ENCODE peak calls at places on chromosome 9, in six cellular contexts. M, H, Y, Z, K and P are unnamed samples.

GRCh38 chr9:109857337-109857736 is 77.3 kb downstream of the PALM2AKAP2 start:
- DNase-seq in K (no peak), Y (no peak), H (no peak), M (no peak), Z (no peak), P (no peak)

GRCh38 chr9:14526504-14526903 is 166.7 kb downstream of the ZDHHC21 start:
- DNase-seq in M (no peak), Z (no peak), Y (no peak), K (no peak), H (no peak), P (no peak)

GRCh38 chr9:121863931-121864330 is 212.5 kb downstream of the DAB2IP start:
- DNase-seq in M (no peak), Y (no peak), Z (no peak), H (no peak), K (no peak), P (no peak)

GRCh38 chr9:89021154-89021803 is 30.0 kb downstream of the S1PR3 start:
- DNase-seq in Y (peak; percentile 87), M (peak; percentile 88), H (no peak), Z (peak; percentile 51), K (peak; percentile 84), P (peak; percentile 77)

GRCh38 chr9:95023217-95024003 is 294.1 kb downstream of the FANCC start:
- DNase-seq in Y (peak; percentile 87), K (no peak), Z (no peak), M (peak; percentile 94), H (no peak), P (no peak)

GRCh38 chr9:34744295-34745221 is 34.6 kb upstream of the CCL21 start:
- DNase-seq in Y (peak; percentile 90), K (peak; percentile 64), M (peak; percentile 76), H (no peak), Z (peak; percentile 29), P (peak; percentile 74)

GRCh38 chr9:124427281-124427680 is 12.0 kb upstream of the PSMB7 start:
- DNase-seq in M (no peak), Y (no peak), K (no peak), Z (no peak), H (no peak), P (no peak)

GRCh38 chr9:94084314-94084713 is at the start of gene PTPDC1:
- DNase-seq in K (peak; percentile 33), M (peak; percentile 86), Z (peak; percentile 87), Y (no peak), H (peak; percentile 49), P (no peak)

GRCh38 chr9:20722221-20722620 is 38.2 kb downstream of the FOCAD start:
- DNase-seq in Z (no peak), M (no peak), H (no peak), Y (no peak), K (no peak), P (no peak)

GRCh38 chr9:134473353-134474057 is 147.2 kb downstream of the RXRA start:
- DNase-seq in M (no peak), H (peak; percentile 39), K (no peak), Z (no peak), Y (no peak), P (no peak)

GRCh38 chr9:122031806-122032205 is 61.3 kb downstream of the TTLL11 start:
- DNase-seq in M (no peak), Y (no peak), K (no peak), Z (no peak), H (no peak), P (no peak)

GRCh38 chr9:98569491-98569890 is 139.2 kb downstream of the GABBR2 start:
- DNase-seq in Y (no peak), M (no peak), H (no peak), K (no peak), Z (no peak), P (no peak)

GRCh38 chr9:21443849-21444625 is 3.8 kb downstream of the IFNA1 start:
- DNase-seq in K (no peak), Y (no peak), Z (no peak), H (no peak), M (no peak), P (no peak)

GRCh38 chr9:137458194-137459146 is 664 bp downstream of the NSMF start:
- DNase-seq in H (peak; percentile 68), Y (no peak), M (no peak), K (no peak), Z (no peak), P (peak; percentile 86)